ENCODE peak calls at places on chromosomes 7 and 10, in six cellular contexts. B is GM12892, X is HepG2, L is GM12878, Z is K562, M is SK-N-SH. R is an unnamed sample.
A peak's percentile ranks its signal among the peaks of the same experiment; 100 is the strongest.

GRCh38 chr10:62250594-62251198 is 17.9 kb downstream of the RTKN2 start:
- DNase-seq in B (no peak), X (peak; percentile 74), L (no peak), Z (no peak), M (no peak), R (no peak)

GRCh38 chr10:124743188-124744046 is 761 bp downstream of the FAM53B start:
- DNase-seq in B (no peak), X (no peak), L (no peak), Z (peak; percentile 46), M (peak; percentile 74), R (no peak)

GRCh38 chr10:78053201-78053868 is 19.7 kb downstream of the RPS24 start:
- DNase-seq in B (no peak), X (no peak), L (no peak), Z (no peak), M (no peak), R (no peak)

GRCh38 chr7:27200761-27201230 is 905 bp upstream of the HOXA13 start:
- DNase-seq in B (no peak), X (no peak), L (no peak), Z (no peak), M (no peak), R (no peak)

GRCh38 chr10:96017227-96017687 is 26.1 kb upstream of the CCNJ start:
- DNase-seq in B (peak; percentile 10), X (peak; percentile 68), L (peak; percentile 32), Z (peak; percentile 45), M (peak; percentile 42), R (peak; percentile 22)

GRCh38 chr10:53069013-53069412 is 296.4 kb upstream of the MBL2 start:
- DNase-seq in B (no peak), X (no peak), L (no peak), Z (no peak), M (no peak), R (no peak)

GRCh38 chr10:110762849-110763211 is 108.9 kb upstream of the PDCD4 start:
- DNase-seq in B (no peak), X (no peak), L (no peak), Z (no peak), M (no peak), R (no peak)

GRCh38 chr7:5596046-5596895 is 172.6 kb upstream of the TNRC18 start:
- DNase-seq in B (no peak), X (no peak), L (no peak), Z (peak; percentile 58), M (peak; percentile 90), R (peak; percentile 78)

GRCh38 chr7:67364441-67365017 is 367.9 kb downstream of the TYW1 start:
- DNase-seq in B (no peak), X (no peak), L (no peak), Z (no peak), M (no peak), R (no peak)

GRCh38 chr7:16921151-16921550 is 39.4 kb upstream of the AGR3 start:
- DNase-seq in B (no peak), X (no peak), L (no peak), Z (no peak), M (no peak), R (no peak)

GRCh38 chr10:91601212-91601611 is 31.7 kb downstream of the PPP1R3C start:
- DNase-seq in B (no peak), X (no peak), L (no peak), Z (no peak), M (no peak), R (no peak)

GRCh38 chr7:476736-477360 is 42.8 kb downstream of the PDGFA start:
- DNase-seq in B (no peak), X (no peak), L (no peak), Z (no peak), M (no peak), R (no peak)

GRCh38 chr7:158727690-158728089 is 23.1 kb upstream of the NCAPG2 start:
- DNase-seq in B (no peak), X (no peak), L (no peak), Z (no peak), M (no peak), R (no peak)

GRCh38 chr10:33901166-33901565 is 566.7 kb upstream of the NRP1 start:
- DNase-seq in B (no peak), X (no peak), L (no peak), Z (no peak), M (no peak), R (no peak)

GRCh38 chr10:35795131-35795819 is 153.2 kb upstream of the FZD8 start:
- DNase-seq in B (no peak), X (no peak), L (no peak), Z (no peak), M (no peak), R (no peak)

GRCh38 chr7:123208793-123209192 is 9.0 kb upstream of the SLC13A1 start:
- DNase-seq in B (no peak), X (peak; percentile 25), L (no peak), Z (no peak), M (peak; percentile 7), R (no peak)

GRCh38 chr10:3487228-3487627 is 297.8 kb downstream of the KLF6 start:
- DNase-seq in B (no peak), X (no peak), L (no peak), Z (no peak), M (no peak), R (no peak)

GRCh38 chr7:55060690-55061414 is 42.0 kb downstream of the EGFR start:
- DNase-seq in B (no peak), X (no peak), L (no peak), Z (no peak), M (no peak), R (no peak)

GRCh38 chr7:3559178-3559765 is 258.2 kb downstream of the SDK1 start:
- DNase-seq in B (no peak), X (no peak), L (no peak), Z (no peak), M (no peak), R (no peak)

GRCh38 chr10:72663971-72664370 is 28.0 kb upstream of the MCU start:
- DNase-seq in B (no peak), X (no peak), L (no peak), Z (no peak), M (no peak), R (no peak)
- TF ChIP-seq TAF1 in B (no peak), X (no peak), L (no peak), Z (no peak), M (no peak), R (no peak)

DNA sequence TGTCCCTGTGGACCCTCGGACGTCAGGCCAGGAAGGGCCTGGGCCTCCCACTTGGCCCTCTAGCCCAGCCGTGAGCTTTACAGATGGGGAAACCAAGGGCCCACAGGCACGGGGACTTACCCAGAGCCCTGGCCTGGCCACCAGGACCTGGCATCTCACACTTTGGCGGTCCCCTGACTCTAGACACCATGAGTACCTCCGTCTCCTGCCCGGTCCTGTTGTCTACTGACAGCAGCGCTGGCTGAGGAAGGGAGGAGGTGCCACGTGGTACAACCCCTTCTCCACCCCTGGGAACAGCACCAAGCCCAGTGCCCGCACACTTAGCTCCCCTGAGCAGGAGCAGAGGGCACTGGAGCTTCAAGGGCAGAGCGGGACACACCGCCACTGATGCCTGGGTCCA is 26.1 kb downstream of the ADGRA1 start:
- DNase-seq in B (no peak), X (no peak), L (no peak), Z (no peak), M (no peak), R (no peak)
- TF ChIP-seq TAF1 in B (no peak), X (no peak), L (no peak), Z (no peak), M (no peak), R (no peak)

DNA sequence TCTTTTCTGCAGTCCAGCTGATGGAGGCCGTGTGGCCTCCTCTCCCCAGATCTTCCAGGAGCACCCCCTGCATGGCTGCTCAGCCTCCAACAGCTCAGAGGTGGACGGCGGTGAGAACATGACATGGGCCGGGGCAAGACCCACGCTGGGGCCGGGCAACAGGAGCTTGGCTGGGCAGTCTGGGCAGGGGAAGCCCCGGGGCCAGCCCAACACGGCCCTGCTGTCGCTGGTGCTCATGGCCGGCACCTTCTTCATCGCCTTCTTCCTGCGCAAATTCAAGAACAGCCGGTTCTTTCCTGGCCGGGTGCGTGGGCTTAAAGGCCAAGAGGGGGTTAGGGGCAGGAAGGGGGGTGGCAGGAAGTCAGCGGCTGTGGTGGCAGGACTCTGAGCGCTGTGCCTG is 6.6 kb downstream of the FASTK start:
- DNase-seq in B (no peak), X (no peak), L (no peak), Z (no peak), M (no peak), R (no peak)
- TF ChIP-seq TAF1 in B (no peak), X (no peak), L (no peak), Z (no peak), M (no peak), R (no peak)

GRCh38 chr10:47164800-47165128 is 135.2 kb upstream of the GDF10 start:
- DNase-seq in B (no peak), X (no peak), L (no peak), Z (no peak), M (no peak), R (no peak)
- TF ChIP-seq TAF1 in B (no peak), X (no peak), L (no peak), Z (no peak), M (no peak), R (no peak)